ENCODE peak calls at places on chromosomes 13 and 19, in seven cellular contexts. P is stomach, Q is small intestine, L is transverse colon, K is Peyer's patch, Z is pancreas, O is heart left ventricle. T is an unnamed sample. For H3K4me1, the result is how much of the 10 kb centered on the place peaks cover.

GRCh38 chr13:46076827-46077226 is 24.3 kb upstream of the ZC3H13 start:
- DNase-seq in O (no peak), K (no peak), Q (no peak), L (no peak), Z (no peak), P (no peak), T (no peak)

GRCh38 chr13:113059891-113060290 is 45.7 kb upstream of the F7 start:
- DNase-seq in K (no peak), O (no peak), Q (no peak), L (no peak), P (no peak), Z (peak), T (no peak)

GRCh38 chr19:18229915-18230314 is 3.7 kb upstream of the PDE4C start:
- DNase-seq in Z (no peak), K (no peak), O (no peak), Q (no peak), P (no peak), L (no peak), T (no peak)

GRCh38 chr13:86684402-86684801 is 885.2 kb upstream of the SLITRK6 start:
- DNase-seq in Q (no peak), Z (no peak), P (no peak), K (no peak), O (no peak), L (no peak), T (no peak)

GRCh38 chr19:1189419-1189818 is 15.4 kb upstream of the SBNO2 start:
- DNase-seq in Z (no peak), Q (no peak), L (no peak), P (no peak), K (no peak), O (no peak), T (peak)

GRCh38 chr13:70162141-70162540 is 53.9 kb upstream of the KLHL1 start:
- DNase-seq in O (no peak), Q (no peak), K (no peak), P (no peak), L (no peak), Z (no peak), T (no peak)

GRCh38 chr13:94559201-94559795 is 36.7 kb downstream of the TGDS start:
- DNase-seq in K (no peak), Q (no peak), Z (no peak), P (no peak), O (no peak), L (no peak), T (no peak)

GRCh38 chr13:95261956-95262355 is 39.3 kb downstream of the ABCC4 start:
- DNase-seq in K (no peak), L (no peak), Z (no peak), Q (no peak), P (no peak), O (no peak), T (no peak)

GRCh38 chr19:7989071-7989575 is 16.3 kb downstream of the ELAVL1 start:
- DNase-seq in Z (no peak), L (no peak), Q (no peak), O (no peak), K (no peak), P (no peak), T (peak)

GRCh38 chr13:38943231-38943630 is 47.4 kb downstream of the STOML3 start:
- DNase-seq in L (no peak), P (no peak), O (no peak), Z (no peak), Q (no peak), K (no peak), T (no peak)

GRCh38 chr19:32222594-32222993 is 122.8 kb upstream of the ZNF507 start:
- DNase-seq in O (no peak), Q (no peak), K (no peak), Z (no peak), P (no peak), L (no peak), T (no peak)

GRCh38 chr19:55418185-55418584 is 10.6 kb upstream of the UBE2S start:
- DNase-seq in O (no peak), K (peak), L (peak), P (peak), Z (no peak), Q (peak), T (peak)

GRCh38 chr13:26465514-26465913 is 92.0 kb upstream of the WASF3 start:
- DNase-seq in L (no peak), O (peak), P (no peak), K (no peak), Q (no peak), Z (no peak), T (no peak)

GRCh38 chr13:23750383-23751121 is 138.6 kb downstream of the MIPEP start:
- DNase-seq in O (no peak), Q (no peak), P (no peak), L (no peak), K (no peak), Z (no peak), T (no peak)

GRCh38 chr13:110445722-110446569 is 115.6 kb downstream of the RAB20 start:
- DNase-seq in P (no peak), L (no peak), Z (no peak), K (no peak), Q (no peak), O (no peak), T (no peak)

GRCh38 chr13:67023088-67023893 is 206.8 kb downstream of the PCDH9 start:
- DNase-seq in P (no peak), K (no peak), O (no peak), Q (no peak), Z (no peak), L (no peak), T (peak)

GRCh38 chr19:16191216-16191908 is 6.2 kb downstream of the FAM32A start:
- DNase-seq in K (no peak), L (no peak), Z (peak), O (no peak), P (no peak), Q (no peak), T (no peak)

GRCh38 chr19:44749318-44749717 is 810 bp downstream of the BCL3 start:
- DNase-seq in O (no peak), L (no peak), K (no peak), Q (peak), Z (no peak), P (no peak), T (no peak)
- H3K4me1 ChIP-seq in O (half or more), L (half or more), K (under half), Q (under half), Z (under half), P (half or more), T (under half)

GRCh38 chr19:19461306-19461670 is 54.1 kb downstream of the TSSK6 start:
- DNase-seq in Q (no peak), Z (no peak), O (no peak), K (no peak), L (no peak), P (no peak), T (no peak)

GRCh38 chr19:19460761-19461265 is 54.5 kb downstream of the TSSK6 start:
- DNase-seq in P (peak), Q (peak), K (peak), L (peak), O (peak), Z (no peak), T (peak)

GRCh38 chr19:19460258-19460731 is 54.8 kb downstream of the GATAD2A start:
- DNase-seq in P (no peak), Z (no peak), Q (no peak), K (peak), O (no peak), L (no peak), T (no peak)

GRCh38 chr19:19463348-19464117 is 51.8 kb downstream of the TSSK6 start:
- DNase-seq in L (no peak), Z (no peak), P (no peak), Q (no peak), K (no peak), O (peak), T (peak)

DNA sequence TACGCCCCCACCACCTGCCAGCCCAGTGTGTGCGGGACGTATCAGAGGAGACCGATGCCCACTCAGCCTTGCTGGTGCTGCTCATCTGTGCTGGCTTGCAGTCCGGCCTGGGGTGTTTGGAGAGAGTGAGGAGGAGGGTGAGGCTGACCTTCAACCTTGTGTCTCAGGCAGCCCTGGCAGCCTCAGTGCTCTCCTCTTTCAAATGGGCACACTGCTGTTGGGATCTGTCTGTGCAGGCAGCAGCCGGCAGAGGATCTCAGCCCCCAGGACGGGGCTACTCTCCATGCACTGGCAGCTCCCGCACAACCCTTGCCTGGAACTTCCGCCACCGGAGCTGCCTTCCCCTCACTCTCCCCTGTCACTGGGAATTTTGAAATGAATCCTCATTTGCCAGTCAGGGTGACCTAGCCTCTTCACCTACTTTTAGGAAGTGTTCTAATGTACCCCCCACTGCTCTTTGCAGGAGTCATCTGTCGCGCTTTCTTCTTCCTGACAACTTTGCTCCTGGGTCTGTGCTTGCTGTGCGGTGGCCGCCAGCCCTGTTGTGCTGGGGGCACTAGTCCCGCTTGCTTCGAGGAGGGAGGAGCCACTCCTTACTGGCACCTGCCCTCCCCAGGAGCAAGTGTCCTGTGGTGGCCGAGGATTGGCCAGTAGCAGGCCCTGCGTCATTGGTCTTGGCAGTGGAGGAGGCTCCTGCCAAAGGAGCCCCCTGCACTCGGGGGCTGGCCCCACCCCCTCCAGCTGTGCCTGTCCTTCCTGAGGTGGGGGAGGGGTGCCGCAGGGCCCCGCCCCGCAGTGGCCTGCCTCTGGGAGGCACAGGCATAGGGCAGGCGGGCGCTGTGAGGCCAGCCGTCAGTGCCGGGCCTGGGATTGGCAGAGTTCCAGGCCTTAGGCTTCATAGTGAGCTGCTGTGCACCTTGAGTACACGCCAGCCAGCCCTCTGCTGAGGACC is 53.4 kb downstream of the TSSK6 start:
- DNase-seq in Q (peak), L (peak), O (peak), P (peak), K (no peak), Z (peak), T (peak)
- H3K4me1 ChIP-seq in Q (under half), L (half or more), O (half or more), P (half or more), K (under half), Z (half or more), T (half or more)

GRCh38 chr19:13078897-13079541 is 23.6 kb downstream of the LYL1 start:
- DNase-seq in O (peak), K (no peak), Q (peak), L (peak), Z (no peak), P (peak), T (peak)
- H3K4me1 ChIP-seq in O (half or more), K (under half), Q (under half), L (under half), Z (under half), P (half or more), T (under half)

GRCh38 chr19:34555447-34555846 is 73.9 kb downstream of the WTIP start:
- DNase-seq in Q (no peak), L (no peak), K (no peak), O (no peak), Z (no peak), P (no peak), T (no peak)

GRCh38 chr19:34556500-34556899 is 74.9 kb downstream of the WTIP start:
- DNase-seq in O (no peak), Q (no peak), Z (no peak), L (peak), P (no peak), K (no peak), T (no peak)

GRCh38 chr19:34560229-34560628 is 78.7 kb downstream of the WTIP start:
- DNase-seq in K (no peak), Q (no peak), P (no peak), L (no peak), Z (no peak), O (no peak), T (no peak)

GRCh38 chr19:34559045-34559444 is 77.5 kb downstream of the WTIP start:
- DNase-seq in L (no peak), Z (no peak), P (no peak), K (no peak), Q (no peak), O (no peak), T (no peak)
- H3K4me1 ChIP-seq in L (under half), Z (under half), P (under half), K (under half), Q (under half), O (under half), T (under half)

GRCh38 chr19:47227347-47228167 is 3.4 kb downstream of the BBC3 start:
- DNase-seq in P (peak), Z (peak), O (peak), Q (no peak), K (peak), L (peak), T (peak)
- H3K4me1 ChIP-seq in P (half or more), Z (under half), O (under half), Q (under half), K (under half), L (half or more), T (under half)

DNA sequence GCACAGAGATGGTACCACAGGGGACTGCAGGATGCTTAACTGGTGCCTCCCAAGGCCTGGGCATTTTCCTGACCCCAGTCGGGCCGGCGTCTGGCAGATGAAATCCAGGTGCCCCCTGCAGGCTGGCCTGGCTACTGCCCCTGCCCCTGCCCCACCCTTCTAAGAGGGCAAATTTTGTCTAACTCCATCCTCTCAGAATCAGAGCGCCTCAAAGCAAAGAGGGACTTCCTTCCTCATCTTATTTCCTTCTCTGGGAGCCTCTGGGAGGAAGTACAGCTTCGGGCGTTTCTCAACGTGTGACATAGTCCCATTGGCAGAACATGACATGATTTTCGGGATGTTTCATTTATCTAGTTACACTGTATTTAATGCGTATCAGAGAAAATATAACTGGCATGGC is 2.7 kb downstream of the PRKACA start:
- DNase-seq in Z (peak), P (peak), O (peak), K (peak), L (peak), Q (peak), T (peak)
- H3K4me1 ChIP-seq in Z (under half), P (half or more), O (half or more), K (under half), L (half or more), Q (under half), T (under half)

DNA sequence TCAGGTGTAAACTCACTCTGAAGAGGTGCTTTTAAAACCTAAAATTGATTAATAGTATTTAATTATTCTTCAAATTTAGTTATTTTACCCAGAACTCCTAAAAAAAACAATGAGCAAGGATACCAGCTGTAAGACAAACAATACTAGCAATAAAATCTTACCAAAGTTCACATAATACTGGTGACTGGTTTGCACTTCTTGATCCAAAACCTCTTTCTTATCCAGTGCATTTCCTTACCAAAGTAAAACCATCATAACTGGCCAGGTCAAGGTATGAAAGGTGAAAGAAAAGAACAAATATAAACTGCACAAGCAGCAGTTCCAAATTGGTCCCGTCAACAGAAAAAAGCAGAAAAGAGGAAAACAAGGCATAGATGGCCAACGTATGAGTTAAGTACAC is 62.7 kb downstream of the PSPC1 start:
- DNase-seq in Q (peak), O (no peak), L (no peak), Z (no peak), P (no peak), K (no peak), T (no peak)
- H3K4me1 ChIP-seq in Q (under half), O (under half), L (under half), Z (under half), P (under half), K (under half), T (under half)

DNA sequence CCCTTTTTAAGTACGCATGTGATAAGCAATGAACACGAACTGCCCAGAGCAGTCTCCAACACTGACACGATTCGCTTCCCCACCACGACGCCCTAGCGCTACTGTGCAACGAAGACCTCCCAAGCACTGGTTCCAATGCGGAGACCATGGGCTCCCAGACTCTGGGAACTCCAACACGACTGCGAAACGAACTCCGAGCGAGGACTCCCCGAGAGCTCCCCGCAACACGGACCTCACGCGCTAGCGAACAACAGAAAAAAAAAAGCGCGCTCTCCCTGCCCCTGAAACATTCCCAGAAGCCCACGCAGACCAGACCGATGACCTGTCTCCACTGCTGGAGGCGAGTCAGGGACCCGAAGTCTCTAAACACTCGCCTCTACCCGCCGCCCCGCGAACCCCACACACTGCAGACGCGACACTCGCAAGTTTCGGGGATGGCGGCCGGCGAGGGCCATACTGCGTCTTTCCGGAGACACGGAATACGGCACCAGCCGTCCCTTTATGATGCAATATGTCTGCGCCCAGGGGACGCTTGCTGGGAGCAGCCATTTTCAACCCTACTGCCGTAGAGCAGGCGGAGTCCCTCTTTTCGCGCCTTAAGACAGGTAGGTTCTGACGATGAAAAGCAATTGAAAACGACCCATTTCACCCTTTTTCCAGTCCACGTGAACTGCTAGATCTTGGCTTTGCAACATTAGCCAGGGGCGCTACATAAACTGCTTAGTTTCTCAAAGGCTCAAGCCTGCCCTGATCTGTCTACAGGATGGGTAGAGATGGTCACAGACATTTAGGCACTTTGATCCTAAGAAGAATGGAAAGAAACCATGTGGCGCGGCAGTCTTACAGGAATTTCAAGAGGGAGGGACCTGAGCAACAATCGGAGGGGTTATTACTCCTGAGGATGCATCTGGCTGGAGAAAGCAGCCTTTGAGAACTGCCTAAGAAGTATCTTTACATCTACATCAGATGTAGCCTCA is at the start of gene ZNF577:
- DNase-seq in O (peak), K (peak), P (peak), Z (peak), Q (peak), L (peak), T (peak)
- H3K4me1 ChIP-seq in O (under half), K (under half), P (under half), Z (under half), Q (under half), L (under half), T (under half)

DNA sequence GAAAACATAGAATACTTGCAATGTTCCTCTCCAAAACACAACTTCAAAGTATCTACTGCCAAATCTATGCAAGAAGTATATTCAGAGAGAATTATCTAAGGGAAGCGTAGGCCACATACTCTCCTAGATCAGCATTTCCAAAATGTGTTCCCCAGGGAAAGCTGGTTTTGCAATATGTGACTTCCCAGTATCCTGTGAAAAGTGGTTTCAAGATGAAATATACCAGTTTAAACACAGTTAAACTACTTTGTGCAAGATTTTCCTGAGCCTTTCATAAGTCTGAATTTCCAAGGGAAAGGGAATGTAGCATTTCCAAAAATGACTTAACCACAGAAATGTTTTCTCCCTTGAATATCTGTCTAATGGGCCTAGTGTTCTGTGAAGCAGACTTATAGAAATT is 7.6 kb downstream of the STARD13 start:
- DNase-seq in P (no peak), O (no peak), Z (no peak), Q (no peak), L (no peak), K (no peak), T (no peak)
- H3K4me1 ChIP-seq in P (half or more), O (half or more), Z (half or more), Q (under half), L (under half), K (under half), T (under half)

DNA sequence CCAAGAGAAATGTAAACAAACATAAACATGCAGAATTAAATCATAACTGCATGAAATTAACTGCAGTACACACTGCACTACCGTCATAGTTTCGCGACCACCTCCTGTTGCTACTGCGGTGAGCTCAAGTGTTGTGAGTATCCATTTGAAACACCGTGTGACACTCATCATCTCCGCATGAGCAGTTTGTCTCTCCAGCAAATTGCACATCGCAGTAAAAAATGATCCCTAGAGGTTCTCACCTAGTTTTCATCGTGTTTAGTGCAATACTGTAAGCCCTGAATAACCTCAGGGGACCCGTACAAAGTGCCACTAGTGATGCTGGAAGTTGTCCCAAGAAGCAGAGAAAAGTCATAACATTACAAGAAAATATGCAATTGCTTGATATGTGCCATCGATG is 147.7 kb downstream of the DPF1 start:
- DNase-seq in K (no peak), O (no peak), Z (no peak), Q (no peak), P (no peak), L (no peak), T (peak)
- H3K4me1 ChIP-seq in K (under half), O (under half), Z (under half), Q (under half), P (under half), L (under half), T (under half)